ENCODE peak calls at places on chromosome 22, in eight cellular contexts. N is glomerular endothelial cell, E is stromal cell of bone marrow, X is MCF 10A, Y is NCI-H2029, B is HFF-Myc, W is H54, F is RPMI7951. I is an unnamed sample.

GRCh38 chr22:28750471-28750881 is 8.6 kb downstream of the HSCB start:
- DNase-seq in N (peak), E (peak), X (peak), Y (peak), B (no peak), W (no peak), F (no peak), I (peak)

GRCh38 chr22:28329582-28330073 is 350.0 kb downstream of the TTC28 start:
- DNase-seq in N (no peak), E (no peak), X (no peak), Y (no peak), B (no peak), W (no peak), F (no peak), I (no peak)

GRCh38 chr22:20552450-20552894 is 45.1 kb downstream of the MED15 start:
- DNase-seq in N (no peak), E (peak), X (no peak), Y (no peak), B (no peak), W (no peak), F (no peak), I (no peak)

GRCh38 chr22:22941831-22942510 is 54.4 kb downstream of the IGLL5 start:
- DNase-seq in N (no peak), E (no peak), X (no peak), Y (no peak), B (no peak), W (no peak), F (no peak), I (no peak)

GRCh38 chr22:29916007-29916544 is 33.1 kb downstream of the MTMR3 start:
- DNase-seq in N (no peak), E (no peak), X (no peak), Y (no peak), B (no peak), W (no peak), F (peak), I (no peak)

GRCh38 chr22:33438273-33438672 is 380.1 kb upstream of the SYN3 start:
- DNase-seq in N (no peak), E (peak), X (peak), Y (no peak), B (peak), W (peak), F (peak), I (peak)

GRCh38 chr22:40009231-40009769 is 14.5 kb downstream of the FAM83F start:
- DNase-seq in N (no peak), E (no peak), X (no peak), Y (peak), B (no peak), W (peak), F (peak), I (no peak)

GRCh38 chr22:44494497-44494896 is 3.5 kb downstream of the RTL6 start:
- DNase-seq in N (no peak), E (no peak), X (no peak), Y (no peak), B (no peak), W (no peak), F (no peak), I (no peak)

GRCh38 chr22:36823177-36823839 is 6.5 kb upstream of the PVALB start:
- DNase-seq in N (peak), E (no peak), X (no peak), Y (no peak), B (no peak), W (no peak), F (no peak), I (peak)

GRCh38 chr22:49228431-49229037 is 599.1 kb downstream of the BRD1 start:
- DNase-seq in N (no peak), E (no peak), X (no peak), Y (peak), B (no peak), W (no peak), F (no peak), I (no peak)

GRCh38 chr22:30921108-30921507 is 47.5 kb downstream of the MORC2 start:
- DNase-seq in N (no peak), E (no peak), X (peak), Y (no peak), B (no peak), W (no peak), F (peak), I (no peak)

I was measured in non-pigmented ciliary epithelial cell.